ENCODE peak calls at places on chromosomes 16 and 17, in nine cellular contexts. G is H9, M is fibroblast of lung, R is hepatocyte, D is IMR-90, A is transverse colon, C is heart left ventricle, X is A673, Y is BE2C. E is an unnamed sample. For H3K4me1 and H3K9me3, the result is how much of the 10 kb centered on the place peaks cover.

GRCh38 chr17:45578516-45579455 is 88.3 kb upstream of the PLEKHM1 start:
- DNase-seq in R (peak), Y (no peak), G (peak), C (no peak), D (no peak), A (no peak), X (no peak), M (no peak), E (no peak)

GRCh38 chr16:52051773-52052172 is 495.2 kb downstream of the TOX3 start:
- DNase-seq in G (no peak), M (no peak), D (no peak), Y (no peak), X (no peak), A (no peak), C (no peak), R (no peak), E (no peak)

GRCh38 chr17:29566473-29567361 is at the start of gene ABHD15:
- DNase-seq in D (peak), C (peak), X (peak), A (peak), R (peak), M (peak), G (peak), Y (peak), E (peak)

GRCh38 chr17:69729937-69730336 is 315.4 kb downstream of the MAP2K6 start:
- DNase-seq in R (no peak), C (no peak), Y (no peak), X (no peak), D (peak), A (no peak), G (no peak), M (peak), E (no peak)

GRCh38 chr16:24610421-24610765 is 71.0 kb downstream of the RBBP6 start:
- DNase-seq in X (peak), G (peak), C (no peak), D (peak), Y (peak), M (peak), A (peak), R (peak), E (peak)

GRCh38 chr16:48434653-48435318 is 49.6 kb upstream of the SIAH1 start:
- DNase-seq in X (no peak), G (no peak), Y (no peak), D (peak), A (no peak), M (peak), C (no peak), R (peak), E (no peak)

GRCh38 chr17:58356231-58356630 is 4.2 kb upstream of the SUPT4H1 start:
- DNase-seq in X (no peak), D (no peak), A (no peak), M (no peak), R (no peak), G (no peak), Y (no peak), C (no peak), E (no peak)

GRCh38 chr17:39617446-39618251 is 9.1 kb upstream of the PPP1R1B start:
- DNase-seq in G (no peak), A (peak), R (peak), C (peak), Y (peak), X (peak), D (peak), M (peak), E (peak)

GRCh38 chr17:48048321-48049140 is at the start of gene NFE2L1:
- DNase-seq in D (peak), G (peak), R (peak), A (peak), M (peak), X (peak), Y (peak), C (peak), E (no peak)

GRCh38 chr16:84027607-84028006 is 15.0 kb downstream of the SLC38A8 start:
- DNase-seq in A (no peak), Y (no peak), G (no peak), C (no peak), M (no peak), R (no peak), X (no peak), D (no peak), E (no peak)

GRCh38 chr17:58200024-58200633 is 7.6 kb downstream of the EPX start:
- DNase-seq in C (no peak), M (peak), G (peak), R (peak), Y (peak), X (peak), D (peak), A (peak), E (peak)

GRCh38 chr17:19686400-19687090 is 29.8 kb downstream of the SLC47A2 start:
- DNase-seq in C (no peak), R (no peak), X (no peak), G (no peak), A (no peak), M (no peak), Y (no peak), D (no peak), E (no peak)

GRCh38 chr16:88941933-88942909 is 34.8 kb downstream of the CBFA2T3 start:
- DNase-seq in M (no peak), D (no peak), A (peak), X (peak), Y (peak), C (peak), G (peak), R (peak), E (peak)

GRCh38 chr17:48724241-48725004 is 1.4 kb downstream of the PRAC2 start:
- DNase-seq in Y (peak), D (peak), M (peak), R (peak), X (peak), C (peak), G (peak), A (peak), E (peak)

GRCh38 chr17:7179317-7180254 is at the start of gene ASGR1:
- DNase-seq in R (peak), G (no peak), A (no peak), M (no peak), Y (no peak), D (no peak), X (no peak), C (no peak), E (no peak)

GRCh38 chr16:47461598-47462266 is 601 bp downstream of the PHKB start:
- DNase-seq in G (no peak), A (peak), R (peak), D (peak), Y (no peak), X (peak), C (no peak), M (peak), E (no peak)

GRCh38 chr16:88375236-88376052 is 7.3 kb upstream of the ZNF469 start:
- DNase-seq in Y (peak), C (no peak), D (no peak), G (no peak), M (no peak), R (no peak), A (no peak), X (no peak), E (peak)

GRCh38 chr17:58083491-58084316 is 485 bp downstream of the DYNLL2 start:
- DNase-seq in D (peak), G (peak), C (peak), X (peak), A (peak), Y (peak), M (peak), R (peak), E (peak)

GRCh38 chr16:29698042-29698441 is 19.1 kb downstream of the QPRT start:
- DNase-seq in D (no peak), M (no peak), A (no peak), C (no peak), Y (no peak), G (no peak), R (no peak), X (no peak), E (no peak)

GRCh38 chr17:29076087-29076486 is 33.1 kb downstream of the PIPOX start:
- DNase-seq in Y (no peak), A (no peak), D (no peak), X (no peak), G (no peak), C (no peak), R (no peak), M (no peak), E (no peak)

GRCh38 chr17:29722411-29723198 is 99.9 kb upstream of the CORO6 start:
- DNase-seq in C (peak), D (peak), M (peak), X (peak), G (no peak), R (peak), Y (peak), A (peak), E (no peak)

DNA sequence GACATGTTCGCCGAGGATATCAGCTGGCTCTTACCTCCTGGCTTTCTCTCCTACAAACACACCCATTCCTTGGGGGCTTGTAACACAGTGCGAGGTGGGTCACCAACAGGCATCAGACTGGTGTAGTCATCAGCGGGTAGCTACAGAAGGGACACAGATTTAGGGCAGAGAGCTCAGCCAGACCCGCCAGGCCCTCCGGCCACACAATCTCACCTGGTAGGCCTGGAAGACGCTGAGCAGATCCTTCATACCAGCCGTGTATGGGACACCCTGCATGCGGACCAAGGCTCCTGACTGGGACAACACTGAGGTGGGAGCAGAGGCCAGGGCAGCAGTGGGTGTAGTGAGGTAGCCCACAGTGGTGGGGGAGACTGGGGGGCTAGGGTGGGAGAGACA is 5.8 kb downstream of the ESRP2 start:
- DNase-seq in R (no peak), A (no peak), G (no peak), X (no peak), Y (no peak), D (no peak), C (no peak), M (no peak), E (no peak)
- TF ChIP-seq CTCF in R (no peak), A (no peak), G (no peak), X (no peak), Y (no peak), D (no peak), C (no peak), M (no peak), E (no peak)

DNA sequence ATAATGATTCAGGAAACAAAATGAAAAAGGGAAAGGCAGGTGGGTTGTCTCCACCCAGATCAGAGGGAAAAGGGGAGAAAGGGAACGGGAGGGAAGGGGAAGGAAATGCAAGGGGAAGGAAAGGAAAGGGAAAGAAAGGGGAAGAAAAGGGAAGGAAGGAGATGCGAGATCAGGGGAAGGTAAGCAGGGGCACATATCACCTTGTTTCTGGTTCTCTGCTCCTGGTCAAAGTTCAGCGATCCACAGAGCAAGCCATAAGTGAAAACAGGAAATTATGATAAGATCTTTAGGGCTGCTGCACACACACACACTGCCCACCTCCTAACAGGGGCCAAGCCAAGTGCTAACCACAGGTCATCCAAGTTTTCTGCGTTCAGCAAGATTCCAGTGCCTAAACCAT is 37.5 kb upstream of the GRIN2A start:
- DNase-seq in A (no peak), C (no peak), X (no peak), D (no peak), R (no peak), M (no peak), Y (no peak), G (no peak), E (no peak)
- H3K4me1 ChIP-seq in A (under half), C (under half), X (under half), D (under half), R (under half), M (under half), Y (under half), G (under half), E (under half)

GRCh38 chr17:21146362-21147021 is 19.7 kb downstream of the DHRS7B start:
- DNase-seq in M (no peak), D (no peak), C (no peak), G (no peak), X (no peak), Y (no peak), R (no peak), A (no peak), E (no peak)

GRCh38 chr17:21143695-21144094 is 16.9 kb downstream of the DHRS7B start:
- DNase-seq in R (no peak), G (no peak), M (no peak), X (no peak), Y (no peak), C (no peak), D (no peak), A (no peak), E (no peak)

GRCh38 chr17:21149626-21150025 is 22.9 kb downstream of the DHRS7B start:
- DNase-seq in G (no peak), Y (no peak), C (no peak), M (no peak), D (no peak), R (no peak), X (no peak), A (no peak), E (no peak)
- H3K9me3 ChIP-seq in G (under half), Y (under half), C (under half), M (under half), D (under half), R (under half), X (under half), A (under half), E (under half)

GRCh38 chr16:4693956-4694663 is 748 bp downstream of the NUDT16L1 start:
- DNase-seq in Y (peak), X (peak), C (peak), R (peak), A (peak), G (peak), D (peak), M (peak), E (peak)

GRCh38 chr16:4691666-4692412 is 1.5 kb upstream of the NUDT16L1 start:
- DNase-seq in X (no peak), C (no peak), A (no peak), G (no peak), R (peak), M (no peak), Y (no peak), D (no peak), E (peak)

GRCh38 chr16:4694664-4695451 is 1.5 kb downstream of the NUDT16L1 start:
- DNase-seq in A (no peak), D (no peak), X (no peak), G (no peak), M (no peak), Y (no peak), C (no peak), R (no peak), E (peak)

GRCh38 chr16:4692460-4693295 is 684 bp upstream of the NUDT16L1 start:
- DNase-seq in G (no peak), Y (no peak), X (no peak), A (no peak), D (no peak), R (peak), C (no peak), M (no peak), E (peak)

GRCh38 chr16:4693296-4693955 is at the start of gene NUDT16L1:
- DNase-seq in A (peak), G (peak), C (peak), R (peak), Y (peak), X (peak), D (peak), M (peak), E (peak)
- TF ChIP-seq CTCF in A (no peak), G (no peak), C (peak), R (peak), Y (no peak), X (no peak), D (peak), M (no peak), E (peak)

DNA sequence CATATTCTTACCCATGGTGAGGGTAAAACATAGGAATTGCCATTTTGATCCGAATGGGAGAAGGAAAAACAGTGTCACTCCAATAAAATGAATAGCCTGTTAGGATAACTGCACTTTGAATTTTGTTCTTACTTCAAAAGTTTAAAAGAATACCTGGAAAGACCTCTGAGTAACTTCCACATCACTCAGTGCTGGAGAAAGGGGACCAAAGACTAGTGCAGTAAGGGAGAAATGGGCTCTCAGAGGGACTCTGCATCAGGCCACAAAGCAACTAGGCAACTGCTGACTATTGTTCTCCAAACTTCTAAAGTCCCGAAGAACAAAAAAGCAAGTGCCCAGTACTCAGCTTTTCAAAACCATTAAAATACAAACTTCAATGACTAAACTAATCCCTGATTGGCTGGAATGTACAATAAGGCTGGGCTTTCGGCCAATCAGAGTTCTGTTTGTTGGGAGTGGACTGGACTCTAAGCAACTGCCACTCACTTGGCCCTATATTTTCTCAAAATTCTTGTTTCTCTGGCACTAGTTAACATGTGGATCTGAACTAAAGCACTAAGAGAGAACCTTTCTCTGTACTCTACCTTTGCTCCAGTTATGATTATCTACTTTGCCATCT is 6.2 kb downstream of the DNAJC7 start:
- DNase-seq in M (no peak), A (no peak), G (peak), Y (peak), D (peak), C (no peak), R (no peak), X (peak), E (no peak)
- H3K4me1 ChIP-seq in M (under half), A (under half), G (under half), Y (under half), D (under half), C (under half), R (under half), X (under half), E (half or more)